ENCODE peak calls at places on chromosomes 5 and 9, in six cellular contexts. W, H, T, O, J and E are unnamed samples.

GRCh38 chr5:178434016-178434761 is 156.0 kb downstream of the COL23A1 start:
- DNase-seq in T (no peak), H (no peak), O (no peak), W (no peak), J (no peak), E (no peak)

GRCh38 chr5:159581502-159582249 is 251.4 kb upstream of the IL12B start:
- DNase-seq in J (peak; percentile 78), W (no peak), H (peak; percentile 7), T (no peak), O (no peak), E (no peak)

GRCh38 chr5:54457094-54457531 is 1.6 kb downstream of the HSPB3 start:
- DNase-seq in T (no peak), O (no peak), J (peak; percentile 70), H (peak; percentile 35), W (peak; percentile 86), E (no peak)

GRCh38 chr5:14187660-14188059 is 44.5 kb downstream of the TRIO start:
- DNase-seq in H (no peak), J (no peak), W (no peak), T (no peak), O (no peak), E (no peak)

GRCh38 chr9:30622551-30622950 is 1761.9 kb upstream of the ACO1 start:
- DNase-seq in W (no peak), T (no peak), O (no peak), H (no peak), J (no peak), E (no peak)

GRCh38 chr5:74625742-74626241 is 14.7 kb downstream of the ENC1 start:
- DNase-seq in O (no peak), H (no peak), J (no peak), T (no peak), W (peak; percentile 93), E (no peak)

GRCh38 chr5:88269222-88269771 is 652 bp upstream of the TMEM161B start:
- DNase-seq in H (no peak), O (no peak), J (peak; percentile 9), W (no peak), T (no peak), E (peak; percentile 4)

GRCh38 chr5:142784405-142784955 is 14.3 kb downstream of the ARHGAP26 start:
- DNase-seq in H (no peak), T (no peak), J (no peak), O (no peak), W (no peak), E (no peak)

GRCh38 chr5:76473676-76474075 is 70.6 kb downstream of the IQGAP2 start:
- DNase-seq in T (peak; percentile 7), H (no peak), J (no peak), O (no peak), W (no peak), E (no peak)

GRCh38 chr9:93110400-93110855 is 14.4 kb downstream of the CARD19 start:
- DNase-seq in H (no peak), T (no peak), O (peak; percentile 67), J (no peak), W (peak; percentile 39), E (no peak)

GRCh38 chr5:77972545-77973252 is 196.6 kb upstream of the TBCA start:
- DNase-seq in W (no peak), T (no peak), J (peak; percentile 11), O (no peak), H (no peak), E (peak; percentile 34)

GRCh38 chr9:33186457-33187168 is 19.5 kb upstream of the B4GALT1 start:
- DNase-seq in O (no peak), J (no peak), W (no peak), H (no peak), T (no peak), E (no peak)

GRCh38 chr5:123810253-123810652 is 298.3 kb downstream of the CSNK1G3 start:
- DNase-seq in T (no peak), H (no peak), O (no peak), J (no peak), W (peak; percentile 73), E (no peak)

GRCh38 chr5:157266286-157267007 is 524 bp downstream of the CYFIP2 start:
- DNase-seq in O (peak; percentile 81), T (no peak), W (peak; percentile 72), J (no peak), H (no peak), E (no peak)

GRCh38 chr5:83145241-83145640 is 67.9 kb downstream of the XRCC4 start:
- DNase-seq in T (no peak), W (no peak), H (no peak), O (no peak), J (no peak), E (no peak)

GRCh38 chr5:175635854-175636253 is 22.0 kb upstream of the HRH2 start:
- DNase-seq in H (no peak), O (no peak), W (no peak), J (no peak), T (no peak), E (no peak)

GRCh38 chr9:16869961-16870605 is 387 bp downstream of the BNC2 start:
- DNase-seq in J (peak; percentile 22), T (no peak), O (peak; percentile 51), W (peak; percentile 62), H (no peak), E (no peak)

GRCh38 chr5:99104538-99105132 is 175.8 kb upstream of the CHD1 start:
- DNase-seq in W (no peak), H (peak; percentile 31), O (no peak), T (no peak), J (peak; percentile 36), E (peak; percentile 29)

GRCh38 chr5:139861021-139861888 is 65.6 kb downstream of the PSD2 start:
- DNase-seq in W (no peak), H (no peak), J (no peak), T (no peak), O (no peak), E (no peak)